ENCODE peak calls at places on chromosome 22, in six cellular contexts. H is mammary epithelial cell, Z is K562, L is endothelial cell of umbilical vein, F is HCT116, G is H1. R is an unnamed sample.

GRCh38 chr22:48870436-48870835 is 957.2 kb downstream of the BRD1 start:
- DNase-seq in Z (no peak), F (no peak), G (no peak), L (no peak), H (no peak), R (no peak)

GRCh38 chr22:42114721-42115120 is 15.9 kb downstream of the CYP2D6 start:
- DNase-seq in L (peak; percentile 41), Z (peak; percentile 21), G (peak; percentile 80), H (no peak), F (peak; percentile 26), R (no peak)

GRCh38 chr22:39384750-39385480 is 14.7 kb upstream of the TAB1 start:
- DNase-seq in H (no peak), F (no peak), G (peak; percentile 83), Z (peak; percentile 63), L (peak; percentile 7), R (no peak)

GRCh38 chr22:29078869-29079207 is 6.0 kb downstream of the KREMEN1 start:
- DNase-seq in H (no peak), L (no peak), G (no peak), F (no peak), Z (peak; percentile 31), R (no peak)

GRCh38 chr22:49328076-49328475 is 499.6 kb downstream of the BRD1 start:
- DNase-seq in L (no peak), G (no peak), H (no peak), Z (no peak), F (no peak), R (no peak)

GRCh38 chr22:50571264-50572175 is 6.7 kb downstream of the CPT1B start:
- DNase-seq in G (no peak), L (no peak), F (no peak), Z (no peak), H (no peak), R (no peak)

GRCh38 chr22:38452373-38453064 is 2.5 kb downstream of the KCNJ4 start:
- DNase-seq in F (no peak), G (no peak), Z (no peak), L (no peak), H (no peak), R (no peak)

GRCh38 chr22:33684059-33684458 is 236.2 kb downstream of the LARGE1 start:
- DNase-seq in G (no peak), H (no peak), F (no peak), L (no peak), Z (no peak), R (no peak)

GRCh38 chr22:32522237-32522636 is 47.6 kb downstream of the FBXO7 start:
- DNase-seq in F (no peak), H (no peak), Z (no peak), G (no peak), L (no peak), R (no peak)

GRCh38 chr22:45101828-45102227 is 61.9 kb upstream of the NUP50 start:
- DNase-seq in F (no peak), Z (peak; percentile 57), H (peak; percentile 15), G (no peak), L (peak; percentile 30), R (peak; percentile 57)

GRCh38 chr22:43823353-43823908 is 11.3 kb upstream of the EFCAB6 start:
- DNase-seq in F (no peak), H (peak; percentile 9), L (no peak), G (peak; percentile 50), Z (no peak), R (no peak)

GRCh38 chr22:33575041-33575440 is 345.2 kb downstream of the LARGE1 start:
- DNase-seq in Z (no peak), F (no peak), G (no peak), H (no peak), L (no peak), R (no peak)

GRCh38 chr22:40250608-40251007 is 72.9 kb downstream of the TNRC6B start:
- DNase-seq in H (no peak), L (no peak), Z (no peak), F (no peak), G (no peak), R (no peak)

GRCh38 chr22:49099496-49100124 is 728.1 kb downstream of the BRD1 start:
- DNase-seq in Z (no peak), H (no peak), L (no peak), G (no peak), F (peak; percentile 45), R (no peak)

GRCh38 chr22:41565403-41566054 is 4.7 kb downstream of the CSDC2 start:
- DNase-seq in Z (peak; percentile 87), L (peak; percentile 70), G (no peak), H (peak; percentile 76), F (peak; percentile 61), R (no peak)

GRCh38 chr22:30607300-30607930 is 441 bp downstream of the TCN2 start:
- DNase-seq in L (no peak), Z (no peak), H (no peak), F (no peak), G (no peak), R (no peak)
- TF ChIP-seq CTCF in L (no peak), Z (no peak), H (no peak), F (no peak), G (no peak), R (no peak)

DNA sequence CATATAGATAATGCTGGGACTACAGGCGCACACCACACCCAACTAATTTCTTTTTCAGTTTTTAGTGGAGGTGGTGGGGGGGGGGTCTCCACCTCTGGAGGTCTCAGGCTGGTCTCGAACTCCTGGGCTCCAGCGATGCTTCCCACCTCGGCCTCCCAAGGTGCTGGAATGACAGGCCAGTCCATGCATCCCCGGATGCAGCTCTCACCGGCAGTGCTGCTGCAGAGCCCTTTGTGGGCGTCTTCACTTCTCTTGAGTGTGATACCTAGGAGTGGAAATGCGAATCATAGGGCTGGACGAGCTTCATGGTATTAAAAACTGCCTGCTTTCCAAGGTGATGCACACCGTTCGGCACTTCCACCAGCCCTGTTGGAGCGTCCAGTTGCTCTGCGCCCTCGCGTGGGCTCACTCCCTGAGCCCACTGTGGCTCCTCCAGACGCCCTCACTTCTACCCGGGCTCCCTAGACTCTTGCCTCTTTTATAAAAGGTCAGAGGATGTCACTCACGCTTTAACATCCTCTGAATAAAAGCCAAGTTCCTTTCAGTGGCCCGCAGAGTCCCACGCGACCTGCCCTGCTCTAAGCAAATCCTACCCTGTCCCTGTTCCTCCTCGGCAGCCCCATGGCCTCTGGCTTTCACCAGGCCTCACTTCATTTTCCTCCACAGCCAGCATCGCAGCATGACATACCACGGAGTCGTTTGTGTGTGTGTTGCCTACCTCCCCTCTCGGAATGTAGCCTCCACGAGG is 833 bp upstream of the BID start:
- DNase-seq in F (no peak), L (no peak), Z (no peak), G (no peak), H (no peak), R (no peak)
- H3K4me3 ChIP-seq in F (peak overlapping the region; percentile 65), L (no peak overlapping the region), Z (no peak overlapping the region), G (peak overlapping the region; percentile 67), H (no peak overlapping the region), R (no peak overlapping the region)

GRCh38 chr22:46589871-46590271 is 30.3 kb upstream of the GRAMD4 start:
- DNase-seq in H (no peak), Z (no peak), L (no peak), F (no peak), G (no peak), R (no peak)

GRCh38 chr22:46587067-46587471 is 33.1 kb upstream of the GRAMD4 start:
- DNase-seq in H (no peak), G (no peak), Z (no peak), L (no peak), F (no peak), R (no peak)

GRCh38 chr22:46589141-46589748 is 30.9 kb upstream of the GRAMD4 start:
- DNase-seq in Z (no peak), L (no peak), F (no peak), G (no peak), H (no peak), R (no peak)

GRCh38 chr22:46587492-46588278 is 32.5 kb upstream of the GRAMD4 start:
- DNase-seq in F (no peak), L (no peak), H (no peak), G (no peak), Z (no peak), R (peak; percentile 82)

DNA sequence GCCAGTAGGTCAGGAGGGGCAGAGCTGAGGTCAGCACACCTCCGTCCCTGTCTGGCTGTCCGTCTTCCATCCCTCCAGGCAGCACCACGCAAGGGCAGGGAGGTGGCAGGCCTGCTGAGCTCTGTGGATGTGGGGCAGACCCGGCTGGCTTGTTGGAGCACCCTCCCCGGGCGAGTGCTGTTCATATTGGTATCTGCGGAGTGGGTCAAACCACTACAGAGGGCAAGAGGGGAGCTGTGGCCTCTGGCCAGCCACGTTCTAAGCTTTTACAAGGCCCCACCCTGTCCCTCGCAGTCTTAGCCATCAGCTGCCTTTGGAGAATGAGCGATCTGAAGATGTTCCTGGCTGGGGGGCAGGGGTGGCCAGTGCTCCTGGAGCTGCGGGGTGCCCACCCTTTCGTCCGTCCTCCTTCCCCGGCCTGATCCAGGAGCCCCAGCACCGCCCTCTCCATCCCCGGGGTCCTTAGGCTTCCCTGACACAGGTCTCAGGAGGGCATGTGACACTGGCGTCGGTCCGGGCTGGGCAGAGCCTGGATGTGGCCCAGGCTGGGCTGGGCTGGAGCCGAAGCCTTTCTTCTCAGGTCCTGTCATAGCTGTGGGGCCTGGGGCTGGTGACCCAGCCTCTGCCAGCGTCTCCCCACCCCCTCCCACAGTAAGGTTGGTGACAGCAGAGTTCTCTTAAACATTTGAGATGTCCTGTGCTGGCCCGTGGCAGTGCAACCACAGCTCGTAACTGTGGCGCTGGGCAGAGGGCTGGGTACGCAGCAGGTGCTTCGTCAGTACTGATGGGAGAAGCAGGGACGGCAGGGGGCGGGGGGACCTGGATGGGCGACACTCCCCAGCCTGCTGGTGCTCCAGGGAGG is 31.7 kb upstream of the GRAMD4 start:
- DNase-seq in L (no peak), G (no peak), H (no peak), Z (no peak), F (no peak), R (no peak)
- H3K9ac ChIP-seq in L (no peak overlapping the region), G (no peak overlapping the region), H (no peak overlapping the region), Z (no peak overlapping the region), F (no peak overlapping the region), R (peak overlapping the region; percentile 63)

GRCh38 chr22:36640106-36640672 is 63.4 kb downstream of the CACNG2 start:
- DNase-seq in L (no peak), G (no peak), Z (no peak), F (no peak), H (no peak), R (no peak)
- TF ChIP-seq CTCF in L (no peak), G (no peak), Z (no peak), F (no peak), H (no peak), R (no peak)

GRCh38 chr22:26568207-26568706 is 21.7 kb downstream of the TPST2 start:
- DNase-seq in F (no peak), Z (no peak), H (peak; percentile 97), G (no peak), L (peak; percentile 57), R (no peak)
- H3K4me3 ChIP-seq in F (no peak overlapping the region), Z (no peak overlapping the region), H (no peak overlapping the region), G (peak overlapping the region; percentile 32), L (no peak overlapping the region), R (no peak overlapping the region)

GRCh38 chr22:22878801-22879674 is 8.6 kb upstream of the IGLL5 start:
- DNase-seq in G (no peak), H (no peak), F (no peak), L (no peak), Z (no peak), R (no peak)
- H3K9ac ChIP-seq in G (no peak overlapping the region), H (no peak overlapping the region), F (no peak overlapping the region), L (no peak overlapping the region), Z (peak overlapping the region; percentile 4), R (no peak overlapping the region)

R was measured in colonic mucosa.